ENCODE peak calls at places on chromosomes 12 and 14, in four cellular contexts. X is GM23338, M is kidney, U is AG04450. Y is an unnamed sample.

GRCh38 chr12:73892181-73892580 is 645.5 kb upstream of the ATXN7L3B start:
- DNase-seq in X (no peak), M (no peak), U (no peak), Y (peak)

GRCh38 chr12:117114784-117115183 is 15.6 kb upstream of the TESC start:
- DNase-seq in X (no peak), M (no peak), U (no peak), Y (no peak)

GRCh38 chr12:93348568-93349435 is 28.9 kb upstream of the NUDT4 start:
- DNase-seq in X (no peak), M (no peak), U (no peak), Y (no peak)

GRCh38 chr14:24441904-24442239 is 704 bp downstream of the SDR39U1 start:
- DNase-seq in X (peak), M (no peak), U (no peak), Y (no peak)

GRCh38 chr12:29428630-29429029 is 47.7 kb upstream of the ERGIC2 start:
- DNase-seq in X (no peak), M (no peak), U (peak), Y (no peak)

GRCh38 chr12:53989227-53990113 is 4.5 kb downstream of the HOXC10 start:
- DNase-seq in X (peak), M (peak), U (no peak), Y (no peak)

GRCh38 chr14:31110872-31111271 is 84.7 kb upstream of the STRN3 start:
- DNase-seq in X (no peak), M (no peak), U (no peak), Y (no peak)

GRCh38 chr12:52168019-52168717 is 23.6 kb downstream of the KRT80 start:
- DNase-seq in X (no peak), M (no peak), U (no peak), Y (no peak)

GRCh38 chr12:10365716-10366433 is 24.0 kb downstream of the KLRK1 start:
- DNase-seq in X (no peak), M (no peak), U (no peak), Y (no peak)

GRCh38 chr12:76490763-76491162 is 68.8 kb downstream of the OSBPL8 start:
- DNase-seq in X (no peak), M (no peak), U (no peak), Y (no peak)

GRCh38 chr14:38419579-38419978 is 163.7 kb upstream of the CLEC14A start:
- DNase-seq in X (no peak), M (no peak), U (no peak), Y (no peak)

GRCh38 chr12:130017571-130018449 is 114.0 kb upstream of the TMEM132D start:
- DNase-seq in X (peak), M (no peak), U (no peak), Y (no peak)

GRCh38 chr12:115004469-115005146 is 320.6 kb upstream of the TBX3 start:
- DNase-seq in X (no peak), M (no peak), U (no peak), Y (peak)

GRCh38 chr12:91993287-91994028 is 152.2 kb downstream of the BTG1 start:
- DNase-seq in X (no peak), M (no peak), U (no peak), Y (no peak)

GRCh38 chr12:1857086-1857485 is 36.7 kb downstream of the LRTM2 start:
- DNase-seq in X (no peak), M (no peak), U (no peak), Y (no peak)

GRCh38 chr14:52227559-52228222 is 39.8 kb upstream of the PTGDR start:
- DNase-seq in X (no peak), M (no peak), U (no peak), Y (no peak)

GRCh38 chr12:114215766-114216165 is 190.2 kb downstream of the TBX5 start:
- DNase-seq in X (no peak), M (no peak), U (no peak), Y (no peak)

GRCh38 chr12:67148265-67148664 is 120.9 kb upstream of the CAND1 start:
- DNase-seq in X (no peak), M (no peak), U (no peak), Y (no peak)

GRCh38 chr14:24425704-24426103 is 3.8 kb downstream of the CBLN3 start:
- DNase-seq in X (no peak), M (no peak), U (no peak), Y (no peak)

GRCh38 chr14:45757655-45758054 is 504.7 kb upstream of the MIS18BP1 start:
- DNase-seq in X (no peak), M (no peak), U (no peak), Y (no peak)

GRCh38 chr12:15276088-15276698 is 46.1 kb upstream of the PTPRO start:
- DNase-seq in X (peak), M (no peak), U (no peak), Y (no peak)

GRCh38 chr14:105889666-105890473 is 363.5 kb downstream of the TMEM121 start:
- DNase-seq in X (no peak), M (peak), U (no peak), Y (no peak)

GRCh38 chr12:132506730-132507538 is 17.0 kb downstream of the FBRSL1 start:
- DNase-seq in X (no peak), M (peak), U (peak), Y (peak)

GRCh38 chr12:69666798-69667197 is 32.3 kb downstream of the BEST3 start:
- DNase-seq in X (no peak), M (no peak), U (no peak), Y (no peak)

GRCh38 chr12:57836442-57837375 is 9.8 kb downstream of the CTDSP2 start:
- DNase-seq in X (peak), M (peak), U (peak), Y (no peak)

GRCh38 chr14:92463141-92463540 is 50.4 kb upstream of the RIN3 start:
- DNase-seq in X (no peak), M (no peak), U (no peak), Y (no peak)

GRCh38 chr12:104784592-104784991 is 173.5 kb downstream of the SLC41A2 start:
- DNase-seq in X (peak), M (no peak), U (no peak), Y (no peak)

GRCh38 chr12:27178251-27178650 is 65.8 kb upstream of the STK38L start:
- DNase-seq in X (no peak), M (no peak), U (no peak), Y (no peak)

GRCh38 chr12:131833896-131834641 is 5.9 kb downstream of the MMP17 start:
- DNase-seq in X (peak), M (peak), U (no peak), Y (no peak)

GRCh38 chr14:103520657-103521437 is 1.8 kb downstream of the CKB start:
- DNase-seq in X (peak), M (peak), U (no peak), Y (no peak)

GRCh38 chr12:78146365-78146772 is 315.7 kb downstream of the NAV3 start:
- DNase-seq in X (peak), M (no peak), U (peak), Y (peak)

GRCh38 chr12:89999699-90000505 is 291.3 kb upstream of the ATP2B1 start:
- DNase-seq in X (no peak), M (no peak), U (peak), Y (no peak)

GRCh38 chr14:75204106-75204505 is 27.7 kb upstream of the TMED10 start:
- DNase-seq in X (no peak), M (no peak), U (no peak), Y (no peak)

GRCh38 chr14:96105921-96106441 is 66.8 kb downstream of the C14orf132 start:
- DNase-seq in X (no peak), M (peak), U (no peak), Y (no peak)

GRCh38 chr14:95559203-95559602 is 24.4 kb downstream of the GLRX5 start:
- DNase-seq in X (no peak), M (no peak), U (no peak), Y (no peak)

GRCh38 chr12:47021298-47021697 is 58.1 kb upstream of the PCED1B start:
- DNase-seq in X (peak), M (no peak), U (peak), Y (peak)

GRCh38 chr12:7933255-7933726 is 2.7 kb downstream of the SLC2A3 start:
- DNase-seq in X (peak), M (peak), U (peak), Y (peak)

GRCh38 chr12:7934560-7935463 is 1.2 kb downstream of the SLC2A3 start:
- DNase-seq in X (no peak), M (no peak), U (no peak), Y (no peak)

GRCh38 chr12:7935464-7935772 is 569 bp downstream of the SLC2A3 start:
- DNase-seq in X (no peak), M (no peak), U (no peak), Y (no peak)

GRCh38 chr12:7935773-7936581 is at the start of gene SLC2A3:
- DNase-seq in X (peak), M (no peak), U (peak), Y (no peak)

DNA sequence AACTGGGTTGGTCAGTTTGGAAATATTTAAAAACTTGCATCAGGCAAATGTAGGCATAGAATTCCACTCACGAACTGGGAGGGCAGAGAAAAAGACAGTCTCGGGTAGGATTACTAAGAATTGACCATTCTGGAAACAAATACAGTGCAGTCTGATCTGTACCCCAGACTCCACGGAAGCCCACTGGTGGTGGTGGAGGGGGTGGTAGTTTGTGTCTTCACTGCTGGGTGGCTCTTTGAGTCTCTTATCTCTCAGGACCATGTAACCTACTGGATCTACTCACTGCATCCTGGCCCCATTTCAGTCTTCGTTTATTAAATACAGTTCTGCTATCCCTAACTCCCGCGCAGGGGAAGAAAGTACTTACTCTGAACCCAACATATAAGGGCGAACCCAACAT is 1.8 kb downstream of the SLC2A3 start:
- DNase-seq in X (no peak), M (no peak), U (no peak), Y (no peak)
- H3K4me3 ChIP-seq in X (peak), M (peak), U (peak), Y (no peak)

GRCh38 chr12:96500686-96501085 is 11.3 kb downstream of the CFAP54 start:
- DNase-seq in X (no peak), M (no peak), U (no peak), Y (no peak)
- TF ChIP-seq CTCF in X (peak), M (no peak), U (peak), Y (peak)

GRCh38 chr12:103495783-103496456 is at the start of gene C12orf42:
- DNase-seq in X (peak), M (peak), U (no peak), Y (no peak)
- H3K4me3 ChIP-seq in X (peak), M (no peak), U (no peak), Y (no peak)

GRCh38 chr14:50228313-50228712 is 3.1 kb downstream of the SOS2 start:
- DNase-seq in X (no peak), M (no peak), U (no peak), Y (no peak)
- TF ChIP-seq CTCF in X (no peak), M (no peak), U (no peak), Y (no peak)

GRCh38 chr12:127145543-127145928 is 1121.4 kb upstream of the TMEM132C start:
- DNase-seq in X (no peak), M (no peak), U (no peak), Y (no peak)
- H3K4me3 ChIP-seq in X (peak), M (peak), U (peak), Y (no peak)

GRCh38 chr14:80930836-80931389 is 10.6 kb downstream of the CEP128 start:
- DNase-seq in X (no peak), M (no peak), U (peak), Y (no peak)

GRCh38 chr14:80924365-80925103 is 17.0 kb downstream of the CEP128 start:
- DNase-seq in X (no peak), M (no peak), U (no peak), Y (no peak)

GRCh38 chr14:80926706-80927384 is 14.7 kb downstream of the CEP128 start:
- DNase-seq in X (no peak), M (no peak), U (peak), Y (no peak)

GRCh38 chr14:80930095-80930494 is 11.4 kb downstream of the CEP128 start:
- DNase-seq in X (no peak), M (no peak), U (no peak), Y (no peak)

DNA sequence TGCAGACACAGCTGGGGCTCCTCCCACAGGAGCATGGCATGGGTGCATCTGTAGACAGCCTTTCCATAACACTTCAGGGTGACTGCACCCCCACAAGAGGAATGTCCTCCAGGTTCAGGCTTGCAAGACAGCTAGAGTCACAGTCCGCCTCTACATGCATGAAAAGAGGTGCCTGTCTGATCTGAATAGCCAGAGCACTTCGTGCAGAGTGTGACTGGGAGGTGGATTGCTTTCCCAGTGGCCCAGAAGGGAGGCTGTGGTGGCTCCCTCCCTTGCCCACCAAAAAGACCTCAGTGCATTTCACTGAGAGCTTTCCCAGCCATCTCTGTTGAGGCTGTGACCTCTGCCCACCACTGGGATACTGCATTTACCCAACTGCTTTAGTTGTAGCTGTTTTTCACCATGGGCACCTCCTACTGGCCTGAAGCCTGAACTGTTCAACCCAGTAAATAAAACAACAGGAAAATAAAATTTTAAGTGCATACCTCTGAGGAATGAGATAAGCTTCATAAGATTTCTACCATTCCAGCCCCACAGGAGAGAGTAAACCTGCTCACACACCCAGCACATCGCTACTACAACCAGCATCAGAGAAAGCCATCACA is 14.1 kb downstream of the CEP128 start:
- DNase-seq in X (peak), M (no peak), U (no peak), Y (no peak)
- TF ChIP-seq CTCF in X (peak), M (no peak), U (peak), Y (no peak)